ENCODE peak calls at places on chromosomes 13 and 19, in five cellular contexts. One of them, this sample, is unnamed. For H3K27me3, the result is how much of the 10 kb centered on the place peaks cover.

GRCh38 chr13:21399741-21400140 is 59.4 kb downstream of the ZDHHC20 start:
- DNase-seq in CD8-positive, alpha-beta T cell: no peak
- DNase-seq in H9: no peak
- DNase-seq in heart right ventricle: no peak
- DNase-seq in MM.1S: no peak
- DNase-seq in this sample: no peak

GRCh38 chr13:81247711-81248110 is 906.8 kb upstream of the SPRY2 start:
- DNase-seq in CD8-positive, alpha-beta T cell: no peak
- DNase-seq in H9: no peak
- DNase-seq in heart right ventricle: no peak
- DNase-seq in MM.1S: no peak
- DNase-seq in this sample: no peak

GRCh38 chr19:15371119-15371518 is 8.5 kb downstream of the AKAP8 start:
- DNase-seq in CD8-positive, alpha-beta T cell: no peak
- DNase-seq in H9: no peak
- DNase-seq in heart right ventricle: no peak
- DNase-seq in MM.1S: no peak
- DNase-seq in this sample: no peak

GRCh38 chr19:50873056-50873455 is at the start of gene KLK2:
- DNase-seq in CD8-positive, alpha-beta T cell: no peak
- DNase-seq in H9: no peak
- DNase-seq in heart right ventricle: no peak
- DNase-seq in MM.1S: no peak
- DNase-seq in this sample: no peak

GRCh38 chr19:44643605-44644390 is at the start of gene PVR:
- DNase-seq in CD8-positive, alpha-beta T cell: peak
- DNase-seq in H9: peak
- DNase-seq in heart right ventricle: peak
- DNase-seq in MM.1S: peak
- DNase-seq in this sample: peak

GRCh38 chr13:107452833-107453232 is 762.5 kb downstream of the LIG4 start:
- DNase-seq in CD8-positive, alpha-beta T cell: no peak
- DNase-seq in H9: no peak
- DNase-seq in heart right ventricle: no peak
- DNase-seq in MM.1S: no peak
- DNase-seq in this sample: no peak

GRCh38 chr13:105083986-105084385 is 1451.5 kb downstream of the EFNB2 start:
- DNase-seq in CD8-positive, alpha-beta T cell: no peak
- DNase-seq in H9: no peak
- DNase-seq in heart right ventricle: no peak
- DNase-seq in MM.1S: no peak
- DNase-seq in this sample: peak

GRCh38 chr13:111093634-111094033 is 21.5 kb upstream of the ARHGEF7 start:
- DNase-seq in CD8-positive, alpha-beta T cell: no peak
- DNase-seq in H9: no peak
- DNase-seq in heart right ventricle: no peak
- DNase-seq in MM.1S: no peak
- DNase-seq in this sample: no peak

GRCh38 chr13:104553156-104553555 is 1486.9 kb upstream of the SLC10A2 start:
- DNase-seq in CD8-positive, alpha-beta T cell: no peak
- DNase-seq in H9: no peak
- DNase-seq in heart right ventricle: no peak
- DNase-seq in MM.1S: no peak
- DNase-seq in this sample: no peak

GRCh38 chr19:38370299-38370698 is 4.1 kb upstream of the PSMD8 start:
- DNase-seq in CD8-positive, alpha-beta T cell: no peak
- DNase-seq in H9: no peak
- DNase-seq in heart right ventricle: no peak
- DNase-seq in MM.1S: no peak
- DNase-seq in this sample: no peak

GRCh38 chr13:60012503-60012902 is 151.2 kb downstream of the DIAPH3 start:
- DNase-seq in CD8-positive, alpha-beta T cell: no peak
- DNase-seq in H9: no peak
- DNase-seq in heart right ventricle: no peak
- DNase-seq in MM.1S: no peak
- DNase-seq in this sample: no peak

GRCh38 chr13:21361706-21362105 is 97.4 kb downstream of the ZDHHC20 start:
- DNase-seq in CD8-positive, alpha-beta T cell: no peak
- DNase-seq in H9: no peak
- DNase-seq in heart right ventricle: no peak
- DNase-seq in MM.1S: no peak
- DNase-seq in this sample: no peak

GRCh38 chr19:51181913-51182419 is 39.9 kb downstream of the SIGLEC7 start:
- DNase-seq in CD8-positive, alpha-beta T cell: no peak
- DNase-seq in H9: peak
- DNase-seq in heart right ventricle: no peak
- DNase-seq in MM.1S: no peak
- DNase-seq in this sample: no peak

GRCh38 chr19:44723952-44724319 is 24.6 kb upstream of the BCL3 start:
- DNase-seq in CD8-positive, alpha-beta T cell: peak
- DNase-seq in H9: peak
- DNase-seq in heart right ventricle: peak
- DNase-seq in MM.1S: peak
- DNase-seq in this sample: peak

GRCh38 chr13:107421028-107421427 is 794.3 kb downstream of the LIG4 start:
- DNase-seq in CD8-positive, alpha-beta T cell: no peak
- DNase-seq in H9: no peak
- DNase-seq in heart right ventricle: no peak
- DNase-seq in MM.1S: no peak
- DNase-seq in this sample: no peak

GRCh38 chr13:75871059-75871458 is 234.9 kb downstream of the LMO7 start:
- DNase-seq in CD8-positive, alpha-beta T cell: no peak
- DNase-seq in H9: no peak
- DNase-seq in heart right ventricle: no peak
- DNase-seq in MM.1S: no peak
- DNase-seq in this sample: no peak

GRCh38 chr13:84377071-84377470 is 494.8 kb upstream of the SLITRK1 start:
- DNase-seq in CD8-positive, alpha-beta T cell: no peak
- DNase-seq in H9: no peak
- DNase-seq in heart right ventricle: no peak
- DNase-seq in MM.1S: no peak
- DNase-seq in this sample: no peak

GRCh38 chr13:79776538-79776937 is 295.6 kb downstream of the NDFIP2 start:
- DNase-seq in CD8-positive, alpha-beta T cell: no peak
- DNase-seq in H9: no peak
- DNase-seq in heart right ventricle: no peak
- DNase-seq in MM.1S: no peak
- DNase-seq in this sample: no peak

GRCh38 chr19:42048992-42049391 is 21.0 kb downstream of the GRIK5 start:
- DNase-seq in CD8-positive, alpha-beta T cell: no peak
- DNase-seq in H9: no peak
- DNase-seq in heart right ventricle: no peak
- DNase-seq in MM.1S: no peak
- DNase-seq in this sample: no peak

GRCh38 chr19:2243274-2244121 is 5.6 kb upstream of the AMH start:
- DNase-seq in CD8-positive, alpha-beta T cell: no peak
- DNase-seq in H9: no peak
- DNase-seq in heart right ventricle: no peak
- DNase-seq in MM.1S: no peak
- DNase-seq in this sample: no peak

GRCh38 chr13:75365724-75366173 is 116.2 kb downstream of the TBC1D4 start:
- DNase-seq in CD8-positive, alpha-beta T cell: no peak
- DNase-seq in H9: no peak
- DNase-seq in heart right ventricle: no peak
- DNase-seq in MM.1S: no peak
- DNase-seq in this sample: no peak

GRCh38 chr19:14139944-14140343 is 3.6 kb upstream of the ASF1B start:
- DNase-seq in CD8-positive, alpha-beta T cell: no peak
- DNase-seq in H9: no peak
- DNase-seq in heart right ventricle: no peak
- DNase-seq in MM.1S: no peak
- DNase-seq in this sample: no peak

GRCh38 chr13:35164324-35164932 is 222.4 kb downstream of the NBEA start:
- DNase-seq in CD8-positive, alpha-beta T cell: no peak
- DNase-seq in H9: no peak
- DNase-seq in heart right ventricle: no peak
- DNase-seq in MM.1S: peak
- DNase-seq in this sample: no peak

GRCh38 chr13:79870123-79870522 is 389.2 kb downstream of the NDFIP2 start:
- DNase-seq in CD8-positive, alpha-beta T cell: no peak
- DNase-seq in H9: no peak
- DNase-seq in heart right ventricle: no peak
- DNase-seq in MM.1S: no peak
- DNase-seq in this sample: no peak

GRCh38 chr19:34178276-34178614 is 5.9 kb downstream of the LSM14A start:
- DNase-seq in CD8-positive, alpha-beta T cell: no peak
- DNase-seq in H9: no peak
- DNase-seq in heart right ventricle: no peak
- DNase-seq in MM.1S: no peak
- DNase-seq in this sample: no peak

GRCh38 chr13:20340759-20341161 is 108.6 kb upstream of the GJB6 start:
- DNase-seq in CD8-positive, alpha-beta T cell: no peak
- DNase-seq in H9: no peak
- DNase-seq in heart right ventricle: no peak
- DNase-seq in MM.1S: no peak
- DNase-seq in this sample: no peak

GRCh38 chr19:42272535-42272897 is 3.5 kb downstream of the CIC start:
- DNase-seq in CD8-positive, alpha-beta T cell: no peak
- DNase-seq in H9: no peak
- DNase-seq in heart right ventricle: no peak
- DNase-seq in MM.1S: no peak
- DNase-seq in this sample: peak

GRCh38 chr19:31534786-31535185 is 185.6 kb upstream of the TSHZ3 start:
- DNase-seq in CD8-positive, alpha-beta T cell: no peak
- DNase-seq in H9: no peak
- DNase-seq in heart right ventricle: no peak
- DNase-seq in MM.1S: no peak
- DNase-seq in this sample: no peak

GRCh38 chr13:31846984-31847752 is 107.8 kb downstream of the RXFP2 start:
- DNase-seq in CD8-positive, alpha-beta T cell: no peak
- DNase-seq in H9: no peak
- DNase-seq in heart right ventricle: no peak
- DNase-seq in MM.1S: no peak
- DNase-seq in this sample: no peak
- H3K27me3 ChIP-seq in CD8-positive, alpha-beta T cell: under half
- H3K27me3 ChIP-seq in H9: under half
- H3K27me3 ChIP-seq in heart right ventricle: under half
- H3K27me3 ChIP-seq in MM.1S: under half
- H3K27me3 ChIP-seq in this sample: under half

GRCh38 chr13:27966641-27967202 is 2.4 kb downstream of the CDX2 start:
- DNase-seq in CD8-positive, alpha-beta T cell: no peak
- DNase-seq in H9: peak
- DNase-seq in heart right ventricle: no peak
- DNase-seq in MM.1S: no peak
- DNase-seq in this sample: no peak
- H3K27me3 ChIP-seq in CD8-positive, alpha-beta T cell: under half
- H3K27me3 ChIP-seq in H9: half or more
- H3K27me3 ChIP-seq in heart right ventricle: half or more
- H3K27me3 ChIP-seq in MM.1S: under half
- H3K27me3 ChIP-seq in this sample: half or more

GRCh38 chr19:55145241-55145640 is 3.8 kb downstream of the TNNT1 start:
- DNase-seq in CD8-positive, alpha-beta T cell: no peak
- DNase-seq in H9: no peak
- DNase-seq in heart right ventricle: no peak
- DNase-seq in MM.1S: no peak
- DNase-seq in this sample: no peak
- H3K27me3 ChIP-seq in CD8-positive, alpha-beta T cell: under half
- H3K27me3 ChIP-seq in H9: under half
- H3K27me3 ChIP-seq in heart right ventricle: half or more
- H3K27me3 ChIP-seq in MM.1S: half or more
- H3K27me3 ChIP-seq in this sample: under half

GRCh38 chr19:55368701-55369563 is 1.3 kb downstream of the IL11 start:
- DNase-seq in CD8-positive, alpha-beta T cell: no peak
- DNase-seq in H9: peak
- DNase-seq in heart right ventricle: no peak
- DNase-seq in MM.1S: no peak
- DNase-seq in this sample: no peak
- H3K27me3 ChIP-seq in CD8-positive, alpha-beta T cell: under half
- H3K27me3 ChIP-seq in H9: under half
- H3K27me3 ChIP-seq in heart right ventricle: half or more
- H3K27me3 ChIP-seq in MM.1S: half or more
- H3K27me3 ChIP-seq in this sample: under half

GRCh38 chr19:7578127-7578526 is 17.5 kb upstream of the CAMSAP3 start:
- DNase-seq in CD8-positive, alpha-beta T cell: no peak
- DNase-seq in H9: no peak
- DNase-seq in heart right ventricle: no peak
- DNase-seq in MM.1S: no peak
- DNase-seq in this sample: no peak
- H3K27me3 ChIP-seq in CD8-positive, alpha-beta T cell: under half
- H3K27me3 ChIP-seq in H9: under half
- H3K27me3 ChIP-seq in heart right ventricle: under half
- H3K27me3 ChIP-seq in MM.1S: half or more
- H3K27me3 ChIP-seq in this sample: under half